ENCODE peak calls at places on chromosome 14, in four cellular contexts. H, R, N and D are unnamed samples.

GRCh38 chr14:104217486-104218360 is 79.3 kb downstream of the KIF26A start:
- DNase-seq in H (no peak), N (no peak), R (no peak), D (peak)

GRCh38 chr14:19851365-19851764 is 23.6 kb upstream of the OR4K2 start:
- DNase-seq in N (no peak), R (no peak), H (no peak), D (no peak)

GRCh38 chr14:49961270-49962222 is 68.7 kb downstream of the ARF6 start:
- DNase-seq in N (no peak), H (no peak), R (no peak), D (no peak)

GRCh38 chr14:61151276-61151675 is 129.9 kb downstream of the TMEM30B start:
- DNase-seq in R (no peak), N (no peak), H (no peak), D (no peak)

GRCh38 chr14:38964630-38965029 is 138.4 kb downstream of the SEC23A start:
- DNase-seq in H (no peak), R (no peak), N (no peak), D (no peak)

GRCh38 chr14:104792101-104792884 is 3.3 kb downstream of the AKT1 start:
- DNase-seq in H (no peak), N (no peak), R (no peak), D (peak)

GRCh38 chr14:89391123-89391522 is 25.9 kb downstream of the FOXN3 start:
- DNase-seq in N (no peak), H (no peak), R (no peak), D (no peak)

GRCh38 chr14:104827173-104828055 is 26.5 kb downstream of the ZBTB42 start:
- DNase-seq in H (no peak), N (peak), R (no peak), D (peak)

GRCh38 chr14:21095430-21096205 is 2.8 kb downstream of the ZNF219 start:
- DNase-seq in N (no peak), H (no peak), R (no peak), D (no peak)

GRCh38 chr14:36300337-36300736 is 20.1 kb downstream of the MBIP start:
- DNase-seq in R (no peak), N (no peak), H (no peak), D (no peak)

GRCh38 chr14:50312734-50313054 is 570 bp downstream of the DMAC2L start:
- DNase-seq in N (peak), H (peak), R (no peak), D (no peak)

GRCh38 chr14:24058260-24058950 is 6.6 kb downstream of the CARMIL3 start:
- DNase-seq in R (no peak), H (no peak), N (peak), D (peak)

GRCh38 chr14:61528591-61529021 is 166.7 kb upstream of the HIF1A start:
- DNase-seq in R (no peak), H (no peak), N (no peak), D (no peak)

GRCh38 chr14:54651649-54652048 is 84.7 kb downstream of the SAMD4A start:
- DNase-seq in R (no peak), N (no peak), H (no peak), D (no peak)

GRCh38 chr14:103716091-103716801 is 636 bp downstream of the ZFYVE21 start:
- DNase-seq in R (no peak), N (no peak), H (no peak), D (peak)

GRCh38 chr14:76490735-76491134 is 114.8 kb downstream of the ESRRB start:
- DNase-seq in N (no peak), H (no peak), R (no peak), D (no peak)

GRCh38 chr14:35285168-35285990 is 6.8 kb upstream of the PSMA6 start:
- DNase-seq in H (peak), N (no peak), R (no peak), D (no peak)

GRCh38 chr14:29271669-29272068 is 505.1 kb downstream of the FOXG1 start:
- DNase-seq in N (no peak), H (no peak), R (no peak), D (no peak)

GRCh38 chr14:64698899-64699298 is 5.3 kb upstream of the PLEKHG3 start:
- DNase-seq in H (no peak), N (no peak), R (no peak), D (no peak)

GRCh38 chr14:56073783-56074182 is 44.4 kb upstream of the PELI2 start:
- DNase-seq in N (no peak), R (no peak), H (no peak), D (no peak)

GRCh38 chr14:75144944-75145343 is 18.1 kb upstream of the NEK9 start:
- DNase-seq in H (no peak), R (no peak), N (peak), D (no peak)

GRCh38 chr14:57066463-57066862 is 202.2 kb downstream of the EXOC5 start:
- DNase-seq in R (no peak), N (no peak), H (no peak), D (no peak)

GRCh38 chr14:69921052-69921451 is 41.8 kb downstream of the SMOC1 start:
- DNase-seq in H (no peak), N (no peak), R (no peak), D (no peak)

GRCh38 chr14:43005807-43006206 is 1399.1 kb downstream of the LRFN5 start:
- DNase-seq in N (no peak), R (no peak), H (no peak), D (no peak)

GRCh38 chr14:60506462-60506984 is 2.4 kb upstream of the SIX6 start:
- DNase-seq in H (no peak), R (no peak), N (no peak), D (no peak)

GRCh38 chr14:28754209-28754985 is 12.2 kb upstream of the FOXG1 start:
- DNase-seq in N (no peak), H (peak), R (no peak), D (no peak)

GRCh38 chr14:89493406-89493805 is 76.4 kb upstream of the FOXN3 start:
- DNase-seq in H (no peak), R (no peak), N (no peak), D (no peak)

GRCh38 chr14:81127785-81128184 is 93.0 kb downstream of the GTF2A1 start:
- DNase-seq in N (no peak), H (no peak), R (no peak), D (no peak)

GRCh38 chr14:104721704-104722431 is 2.2 kb upstream of the ADSS1 start:
- DNase-seq in R (no peak), H (no peak), N (no peak), D (no peak)

GRCh38 chr14:20429801-20430669 is 5.9 kb downstream of the KLHL33 start:
- DNase-seq in H (no peak), N (no peak), R (no peak), D (peak)

GRCh38 chr14:68622856-68623255 is 170.0 kb downstream of the ZFP36L1 start:
- DNase-seq in H (no peak), N (no peak), R (no peak), D (no peak)

GRCh38 chr14:39102969-39103957 is at the start of gene SEC23A:
- DNase-seq in H (peak), R (no peak), N (peak), D (peak)

GRCh38 chr14:33692762-33693161 is 258.1 kb downstream of the EGLN3 start:
- DNase-seq in R (peak), H (no peak), N (no peak), D (no peak)

GRCh38 chr14:95885866-95886265 is 9.2 kb downstream of the TUNAR start:
- DNase-seq in N (no peak), R (no peak), H (no peak), D (no peak)

GRCh38 chr14:44529026-44529425 is 21.9 kb upstream of the FSCB start:
- DNase-seq in R (no peak), H (no peak), N (no peak), D (no peak)

GRCh38 chr14:91885113-91885712 is 17.9 kb upstream of the TC2N start:
- DNase-seq in R (no peak), H (no peak), N (no peak), D (no peak)
- H3K4me3 ChIP-seq in R (no peak), H (no peak), N (no peak), D (no peak)

GRCh38 chr14:105853089-105853906 is 326.9 kb downstream of the TMEM121 start:
- DNase-seq in H (no peak), R (no peak), N (no peak), D (peak)

GRCh38 chr14:105855246-105855892 is 329.0 kb downstream of the TMEM121 start:
- DNase-seq in R (no peak), H (no peak), N (no peak), D (peak)

GRCh38 chr14:105853907-105854599 is 327.7 kb downstream of the TMEM121 start:
- DNase-seq in R (no peak), N (no peak), H (no peak), D (peak)

GRCh38 chr14:105855893-105856675 is 329.7 kb downstream of the TMEM121 start:
- DNase-seq in H (no peak), R (no peak), N (no peak), D (peak)

GRCh38 chr14:105854600-105855245 is 328.3 kb downstream of the TMEM121 start:
- DNase-seq in N (no peak), R (no peak), H (no peak), D (peak)
- H3K4me3 ChIP-seq in N (no peak), R (no peak), H (no peak), D (no peak)

GRCh38 chr14:71524321-71524982 is 407.8 kb upstream of the RGS6 start:
- DNase-seq in R (no peak), N (no peak), H (no peak), D (no peak)
- H3K4me3 ChIP-seq in R (no peak), N (no peak), H (peak), D (no peak)

GRCh38 chr14:99242238-99242637 is 29.8 kb downstream of the BCL11B start:
- DNase-seq in R (no peak), H (no peak), N (no peak), D (peak)
- H3K4me3 ChIP-seq in R (no peak), H (no peak), N (peak), D (no peak)

GRCh38 chr14:84017533-84017932 is 1512.4 kb upstream of the FLRT2 start:
- DNase-seq in N (no peak), R (no peak), H (no peak), D (no peak)
- H3K4me3 ChIP-seq in N (no peak), R (no peak), H (no peak), D (no peak)

GRCh38 chr14:100476012-100476822 is 111.0 kb downstream of the BEGAIN start:
- DNase-seq in N (no peak), R (peak), H (no peak), D (no peak)
- H3K4me3 ChIP-seq in N (no peak), R (no peak), H (no peak), D (no peak)

GRCh38 chr14:78142994-78143393 is 27.2 kb upstream of the NRXN3 start:
- DNase-seq in R (no peak), N (no peak), H (no peak), D (no peak)
- H3K4me3 ChIP-seq in R (no peak), N (no peak), H (no peak), D (no peak)

GRCh38 chr14:22524784-22525161 is 64.3 kb downstream of the DAD1 start:
- DNase-seq in H (no peak), N (no peak), R (no peak), D (no peak)
- H3K4me3 ChIP-seq in H (no peak), N (peak), R (no peak), D (no peak)